ENCODE peak calls at places on chromosome 14, in nine cellular contexts. F, E, C, N, D, B, I, S and A are unnamed samples.

GRCh38 chr14:82710257-82710841 is 1176.7 kb upstream of the SEL1L start:
- DNase-seq in C (peak), I (peak), D (peak), N (no peak), F (peak), E (peak), S (no peak), B (peak), A (no peak)

GRCh38 chr14:83994020-83994419 is 1535.9 kb upstream of the FLRT2 start:
- DNase-seq in E (peak), B (no peak), N (no peak), F (no peak), I (no peak), C (no peak), D (no peak), S (no peak), A (no peak)

GRCh38 chr14:75399819-75400678 is 27.8 kb upstream of the JDP2 start:
- DNase-seq in C (peak), E (peak), N (peak), F (no peak), S (peak), B (peak), I (peak), D (no peak), A (no peak)

GRCh38 chr14:70059545-70059944 is 129.2 kb downstream of the SLC8A3 start:
- DNase-seq in N (no peak), D (no peak), S (no peak), I (no peak), C (no peak), F (no peak), E (no peak), B (no peak), A (no peak)

GRCh38 chr14:23551266-23552028 is at the start of gene ZFHX2:
- DNase-seq in F (peak), B (peak), N (peak), C (no peak), D (peak), I (peak), S (no peak), E (peak), A (no peak)

GRCh38 chr14:37595809-37596595 is 573 bp downstream of the TTC6 start:
- DNase-seq in B (peak), D (peak), N (peak), C (no peak), I (peak), E (peak), F (peak), S (no peak), A (no peak)

GRCh38 chr14:50967719-50968266 is 23.5 kb upstream of the PYGL start:
- DNase-seq in I (no peak), B (no peak), E (no peak), S (no peak), N (no peak), D (no peak), F (no peak), C (no peak), A (no peak)

GRCh38 chr14:35378638-35379568 is 25.6 kb downstream of the NFKBIA start:
- DNase-seq in B (no peak), I (no peak), F (no peak), S (no peak), N (no peak), D (no peak), E (no peak), C (no peak), A (no peak)

GRCh38 chr14:21063479-21063878 is 5.9 kb downstream of the RNASE8 start:
- DNase-seq in S (no peak), D (peak), N (no peak), C (no peak), I (no peak), E (peak), F (no peak), B (no peak), A (no peak)

GRCh38 chr14:66015046-66015780 is 471.0 kb upstream of the CCDC196 start:
- DNase-seq in D (no peak), E (no peak), F (no peak), I (no peak), C (no peak), B (no peak), S (no peak), N (no peak), A (no peak)

GRCh38 chr14:70183991-70184390 is 4.8 kb downstream of the SLC8A3 start:
- DNase-seq in S (no peak), E (no peak), N (no peak), I (no peak), C (no peak), B (no peak), F (no peak), D (no peak), A (no peak)

GRCh38 chr14:69066396-69067171 is 86.3 kb downstream of the DCAF5 start:
- DNase-seq in C (no peak), N (no peak), F (no peak), D (no peak), S (no peak), I (no peak), B (no peak), E (no peak), A (no peak)

GRCh38 chr14:91418387-91419043 is 895 bp upstream of the CCDC88C start:
- DNase-seq in C (peak), E (peak), F (peak), B (peak), I (peak), D (peak), S (peak), N (peak), A (no peak)

GRCh38 chr14:78450945-78451344 is 280.8 kb downstream of the NRXN3 start:
- DNase-seq in C (no peak), B (no peak), E (no peak), N (no peak), S (no peak), I (no peak), D (no peak), F (no peak), A (no peak)

GRCh38 chr14:104895786-104896642 is 28.7 kb upstream of the PLD4 start:
- DNase-seq in D (no peak), B (peak), I (peak), E (no peak), N (peak), C (peak), F (peak), S (peak), A (no peak)

GRCh38 chr14:58098507-58098906 is 53.5 kb downstream of the ARMH4 start:
- DNase-seq in S (no peak), F (peak), C (no peak), N (no peak), I (no peak), D (peak), E (no peak), B (no peak), A (no peak)

GRCh38 chr14:37170237-37170636 is 2.2 kb downstream of the SLC25A21 start:
- DNase-seq in F (no peak), S (no peak), I (no peak), N (no peak), E (no peak), B (no peak), D (no peak), C (no peak), A (no peak)

GRCh38 chr14:55129086-55129427 is at the start of gene LGALS3:
- DNase-seq in F (peak), I (peak), S (peak), B (peak), D (peak), E (peak), C (peak), N (peak), A (no peak)

GRCh38 chr14:53152627-53152908 is 555 bp downstream of the DDHD1 start:
- DNase-seq in I (peak), B (no peak), F (no peak), E (peak), S (no peak), N (peak), D (no peak), C (no peak), A (no peak)

GRCh38 chr14:53152909-53153701 is at the start of gene DDHD1:
- DNase-seq in F (peak), E (peak), N (peak), C (peak), B (peak), I (peak), D (peak), S (peak), A (peak)

GRCh38 chr14:53153702-53154112 is 584 bp upstream of the DDHD1 start:
- DNase-seq in B (no peak), S (no peak), D (no peak), E (no peak), N (no peak), I (no peak), C (no peak), F (no peak), A (no peak)

GRCh38 chr14:53151523-53151866 is 1.6 kb downstream of the DDHD1 start:
- DNase-seq in E (no peak), F (no peak), D (no peak), S (no peak), N (no peak), I (no peak), C (no peak), B (no peak), A (no peak)

GRCh38 chr14:53151867-53152626 is 1.1 kb downstream of the DDHD1 start:
- DNase-seq in F (peak), D (peak), S (peak), E (peak), C (peak), B (peak), N (peak), I (peak), A (peak)
- TF ChIP-seq CTCF in F (no peak), D (peak), S (no peak), E (no peak), C (no peak), B (peak), N (no peak), I (no peak), A (peak)

GRCh38 chr14:96039633-96040311 is 610 bp downstream of the C14orf132 start:
- DNase-seq in C (no peak), N (no peak), D (peak), B (no peak), S (no peak), F (peak), E (no peak), I (peak), A (no peak)
- TF ChIP-seq CTCF in C (no peak), N (no peak), D (peak), B (no peak), S (no peak), F (no peak), E (no peak), I (no peak), A (peak)

GRCh38 chr14:24900281-24900868 is 149.6 kb downstream of the STXBP6 start:
- DNase-seq in I (no peak), N (no peak), S (no peak), C (no peak), E (no peak), B (no peak), F (no peak), D (no peak), A (no peak)
- TF ChIP-seq CTCF in I (no peak), N (no peak), S (no peak), C (no peak), E (no peak), B (no peak), F (no peak), D (no peak), A (no peak)

DNA sequence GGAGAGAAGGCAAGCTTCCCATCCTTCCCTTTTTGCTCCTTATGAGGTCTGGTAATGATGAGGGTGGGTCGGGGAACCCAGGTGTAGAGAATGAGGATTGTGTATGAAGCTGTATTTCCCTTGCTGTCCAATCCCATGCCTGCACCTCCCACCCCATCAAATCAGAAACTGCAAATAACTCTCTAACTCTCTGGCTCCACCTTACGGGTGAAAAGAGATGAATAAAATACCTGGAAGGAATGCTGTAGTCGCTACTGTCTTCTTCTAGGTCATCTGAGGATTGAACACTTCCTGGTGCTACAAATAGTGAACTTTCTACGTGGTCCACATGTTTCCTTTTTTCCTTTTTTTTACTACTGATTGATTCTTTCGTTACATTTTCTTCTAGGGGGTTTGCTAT is 38.9 kb upstream of the DICER1 start:
- DNase-seq in S (no peak), N (no peak), B (no peak), E (peak), C (no peak), D (peak), I (no peak), F (no peak), A (no peak)
- TF ChIP-seq CTCF in S (no peak), N (no peak), B (no peak), E (peak), C (no peak), D (peak), I (no peak), F (no peak), A (peak)

DNA sequence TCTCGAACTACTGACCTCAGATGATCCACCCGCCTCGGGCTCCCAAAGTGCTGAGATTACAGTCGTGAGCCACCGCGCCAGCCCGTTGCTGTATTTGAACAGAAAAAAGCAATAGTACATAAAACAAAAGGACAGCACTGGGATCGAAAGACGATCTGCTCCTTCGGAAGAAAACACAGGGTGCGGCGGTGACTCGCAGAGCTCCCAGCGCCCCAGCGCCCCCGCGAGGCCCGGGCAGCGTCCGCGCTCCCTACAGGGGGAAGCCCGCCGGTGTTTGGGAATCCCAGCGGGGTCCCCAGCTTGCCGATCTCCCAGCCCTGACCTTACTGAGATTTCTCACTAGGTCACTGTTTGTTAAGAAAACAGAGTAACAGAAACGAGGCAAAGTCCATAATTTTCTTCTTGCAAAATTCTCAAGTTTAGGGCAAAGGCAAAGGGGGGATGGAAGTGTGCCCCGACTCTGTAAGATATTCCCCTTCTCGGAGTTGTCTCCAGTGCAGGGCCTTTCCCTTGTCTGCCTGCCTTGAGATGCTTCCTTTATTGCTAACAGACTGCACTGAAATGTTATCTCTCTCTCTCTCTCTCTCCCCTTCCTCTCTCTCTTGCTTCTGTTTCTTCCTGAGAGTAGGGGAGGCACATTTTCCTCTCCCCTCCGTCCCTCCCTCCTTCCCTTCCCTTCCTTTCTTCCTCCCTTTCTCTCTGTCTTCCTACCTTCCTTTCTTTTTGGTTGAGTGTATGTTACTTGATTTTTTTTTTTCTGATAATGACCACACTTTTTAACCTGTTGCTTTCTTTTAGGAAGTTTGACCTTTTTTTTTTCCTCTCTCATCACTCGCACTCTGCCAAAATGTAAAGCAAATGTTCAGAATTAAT is 92.0 kb downstream of the TMEM30B start:
- DNase-seq in N (peak), F (peak), S (peak), D (peak), E (no peak), I (peak), C (peak), B (peak), A (peak)
- TF ChIP-seq CTCF in N (peak), F (no peak), S (no peak), D (peak), E (no peak), I (no peak), C (peak), B (peak), A (peak)

DNA sequence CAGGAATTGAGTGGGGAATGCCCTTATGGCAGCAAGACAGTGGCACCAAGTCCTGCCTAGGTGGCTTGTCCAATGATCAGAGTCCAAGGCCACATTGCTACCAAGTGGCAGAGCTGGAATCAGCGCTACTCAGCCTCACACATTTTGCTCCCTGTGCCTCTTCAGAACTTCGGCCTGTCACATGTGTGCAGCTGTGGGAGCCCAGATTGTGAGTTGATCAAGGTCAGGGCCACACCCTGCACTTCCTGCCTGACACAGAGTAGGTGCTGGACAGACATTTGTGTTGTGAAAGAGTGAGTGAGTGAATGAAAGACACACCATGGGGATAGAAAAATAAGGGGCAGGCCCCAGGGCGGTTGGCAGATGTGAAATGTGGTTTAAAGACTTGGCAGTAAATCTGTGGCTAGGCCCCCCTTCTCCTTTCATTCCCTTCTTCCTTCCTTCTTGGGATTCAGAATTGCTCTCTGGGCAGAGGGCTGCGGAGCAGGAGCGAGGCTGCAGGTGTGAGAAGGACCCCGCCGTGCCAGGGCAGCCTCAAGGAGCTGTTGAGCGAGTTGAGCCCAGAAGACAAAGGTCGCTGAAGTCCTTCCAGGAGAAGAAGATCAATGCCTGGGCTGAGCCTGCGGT is 83.5 kb downstream of the SLC25A47 start:
- DNase-seq in B (no peak), I (no peak), C (no peak), D (no peak), F (no peak), S (no peak), E (peak), N (no peak), A (no peak)
- TF ChIP-seq CTCF in B (no peak), I (no peak), C (no peak), D (no peak), F (no peak), S (no peak), E (no peak), N (no peak), A (no peak)

DNA sequence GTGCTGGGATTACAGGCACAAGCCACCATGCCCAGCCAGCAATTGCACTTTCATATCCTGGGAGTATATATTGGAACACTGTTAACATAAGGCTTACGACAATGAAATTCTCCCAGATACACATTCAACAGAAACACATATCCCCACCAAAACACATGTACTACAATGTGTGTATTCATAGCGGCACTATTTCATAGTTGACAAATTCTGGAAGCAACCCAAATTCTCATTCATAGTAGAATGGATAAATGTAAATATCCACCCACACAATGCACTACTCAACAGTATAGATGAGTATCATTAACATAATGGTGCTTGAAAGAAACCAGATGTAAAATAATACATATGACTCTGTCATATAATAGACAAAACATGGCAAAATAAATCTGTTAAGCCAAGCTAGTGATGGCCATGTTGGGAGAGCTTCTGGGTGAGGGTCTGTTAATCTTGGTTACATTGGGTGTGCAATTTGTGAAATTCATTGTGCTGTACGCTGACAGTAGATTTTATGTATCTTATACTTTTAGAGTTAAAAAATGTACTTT is 2.6 kb upstream of the DNAAF2 start:
- DNase-seq in S (no peak), D (no peak), E (no peak), F (no peak), B (no peak), N (no peak), I (no peak), C (no peak), A (no peak)
- TF ChIP-seq CTCF in S (no peak), D (no peak), E (no peak), F (no peak), B (no peak), N (no peak), I (no peak), C (no peak), A (no peak)